ENCODE peak calls at places on chromosomes 5 and 9, in seven cellular contexts. S, E, B, G, P, V and A are unnamed samples.

GRCh38 chr9:100590481-100590880 is 12.6 kb downstream of the CAVIN4 start:
- DNase-seq in S (no peak), E (peak; percentile 83), B (no peak), G (no peak), P (no peak), V (no peak), A (peak; percentile 71)

GRCh38 chr9:135983745-135984710 is 22.9 kb upstream of the UBAC1 start:
- DNase-seq in S (no peak), E (no peak), B (no peak), G (no peak), P (no peak), V (peak; percentile 29), A (no peak)

GRCh38 chr9:125700791-125701190 is 6.2 kb downstream of the MAPKAP1 start:
- DNase-seq in S (no peak), E (peak; percentile 57), B (no peak), G (no peak), P (no peak), V (no peak), A (peak; percentile 57)

GRCh38 chr9:110468950-110469349 is 110.6 kb downstream of the SVEP1 start:
- DNase-seq in S (no peak), E (no peak), B (no peak), G (no peak), P (no peak), V (no peak), A (no peak)

GRCh38 chr5:7869474-7870136 is 657 bp downstream of the MTRR start:
- DNase-seq in S (peak; percentile 19), E (peak; percentile 55), B (no peak), G (peak; percentile 74), P (no peak), V (peak; percentile 32), A (no peak)

GRCh38 chr5:161660806-161661205 is 24.7 kb upstream of the GABRA6 start:
- DNase-seq in S (no peak), E (no peak), B (no peak), G (no peak), P (no peak), V (no peak), A (no peak)

GRCh38 chr5:99054972-99055371 is 126.2 kb upstream of the CHD1 start:
- DNase-seq in S (no peak), E (no peak), B (no peak), G (peak; percentile 30), P (no peak), V (no peak), A (no peak)

GRCh38 chr5:143588933-143589662 is 185.6 kb upstream of the NR3C1 start:
- DNase-seq in S (no peak), E (no peak), B (peak; percentile 14), G (peak; percentile 48), P (no peak), V (peak; percentile 49), A (no peak)

GRCh38 chr5:124648902-124649467 is 97.5 kb downstream of the ZNF608 start:
- DNase-seq in S (no peak), E (no peak), B (no peak), G (no peak), P (no peak), V (no peak), A (no peak)

GRCh38 chr9:2622361-2623045 is 916 bp downstream of the VLDLR start:
- DNase-seq in S (peak; percentile 66), E (peak; percentile 64), B (no peak), G (no peak), P (no peak), V (no peak), A (no peak)

GRCh38 chr5:140295414-140295813 is 7.5 kb downstream of the PFDN1 start:
- DNase-seq in S (peak; percentile 77), E (peak; percentile 95), B (peak; percentile 16), G (peak; percentile 45), P (no peak), V (peak; percentile 96), A (peak; percentile 93)

GRCh38 chr9:22044583-22044982 is 35.5 kb upstream of the CDKN2B start:
- DNase-seq in S (no peak), E (peak; percentile 89), B (no peak), G (no peak), P (no peak), V (peak; percentile 82), A (peak; percentile 93)

GRCh38 chr9:127910613-127911205 is 6.1 kb downstream of the ST6GALNAC4 start:
- DNase-seq in S (no peak), E (peak; percentile 81), B (no peak), G (no peak), P (no peak), V (no peak), A (peak; percentile 43)

GRCh38 chr9:79695531-79696218 is 123.9 kb downstream of the TLE4 start:
- DNase-seq in S (no peak), E (no peak), B (no peak), G (no peak), P (no peak), V (no peak), A (no peak)

GRCh38 chr5:98557921-98558320 is 215.5 kb upstream of the RGMB start:
- DNase-seq in S (no peak), E (no peak), B (no peak), G (no peak), P (no peak), V (peak; percentile 69), A (no peak)

GRCh38 chr5:115461093-115461492 is 83.5 kb downstream of the FEM1C start:
- DNase-seq in S (no peak), E (no peak), B (no peak), G (no peak), P (no peak), V (no peak), A (peak; percentile 71)

GRCh38 chr9:112545237-112545636 is 58.6 kb downstream of the KIAA1958 start:
- DNase-seq in S (no peak), E (no peak), B (no peak), G (no peak), P (no peak), V (no peak), A (no peak)

GRCh38 chr9:126955806-126956205 is 41.2 kb downstream of the RALGPS1 start:
- DNase-seq in S (no peak), E (no peak), B (no peak), G (no peak), P (no peak), V (no peak), A (no peak)

GRCh38 chr5:79285285-79285684 is 49.4 kb downstream of the JMY start:
- DNase-seq in S (no peak), E (no peak), B (no peak), G (no peak), P (no peak), V (no peak), A (no peak)

GRCh38 chr9:127187231-127187956 is 65.0 kb upstream of the ANGPTL2 start:
- DNase-seq in S (no peak), E (peak; percentile 98), B (peak; percentile 83), G (no peak), P (no peak), V (peak; percentile 90), A (peak; percentile 99)

GRCh38 chr5:82356808-82357671 is 78.9 kb upstream of the RPS23 start:
- DNase-seq in S (no peak), E (peak; percentile 64), B (peak; percentile 70), G (peak; percentile 18), P (no peak), V (peak; percentile 97), A (peak; percentile 97)

GRCh38 chr5:155625897-155626543 is 612.5 kb downstream of the KIF4B start:
- DNase-seq in S (no peak), E (no peak), B (no peak), G (no peak), P (no peak), V (no peak), A (no peak)

GRCh38 chr5:125549322-125549871 is 803.0 kb upstream of the ZNF608 start:
- DNase-seq in S (peak; percentile 21), E (peak; percentile 62), B (no peak), G (no peak), P (no peak), V (no peak), A (no peak)

GRCh38 chr9:89764217-89764616 is 159.4 kb downstream of the GADD45G start:
- DNase-seq in S (no peak), E (no peak), B (no peak), G (no peak), P (no peak), V (no peak), A (no peak)
- H3K4me3 ChIP-seq in S (no peak overlapping the region), E (no peak overlapping the region), B (no peak overlapping the region), G (no peak overlapping the region), P (no peak overlapping the region), V (no peak overlapping the region), A (no peak overlapping the region)

DNA sequence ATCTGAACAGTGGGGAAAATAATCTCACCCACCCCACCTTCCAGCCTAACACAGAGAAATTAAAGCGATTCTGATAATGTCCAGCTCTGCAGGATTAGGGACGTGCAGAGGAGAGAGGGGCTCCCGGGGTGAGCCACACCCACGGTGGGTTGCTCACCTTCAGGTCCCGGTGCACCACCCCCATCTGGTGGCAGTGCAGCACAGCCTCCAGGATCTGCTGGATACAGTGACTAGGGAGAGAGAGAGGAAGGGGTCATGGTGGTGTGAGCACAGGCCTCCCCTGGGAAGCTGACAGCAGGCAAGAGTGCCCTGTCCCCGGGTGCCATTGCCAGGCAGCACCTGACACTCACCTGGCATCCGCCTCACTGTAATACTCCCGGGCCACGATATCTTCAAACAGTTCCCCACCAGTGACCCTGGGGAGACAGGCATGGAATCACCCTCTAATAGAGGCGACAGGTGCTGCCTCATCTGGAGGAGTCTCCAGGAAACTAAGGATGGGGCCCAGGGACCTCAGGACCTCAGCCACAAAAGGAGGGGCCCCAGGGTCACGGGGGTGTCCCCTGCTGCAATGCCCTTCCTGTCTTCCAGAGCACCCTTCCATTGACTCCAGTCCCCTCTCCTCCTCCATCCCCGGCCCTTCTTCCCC is 33.0 kb downstream of the CAMK2A start:
- DNase-seq in S (peak; percentile 60), E (no peak), B (no peak), G (no peak), P (no peak), V (no peak), A (no peak)
- TF ChIP-seq CTCF in S (no peak), E (no peak), B (no peak), G (no peak), P (peak; percentile 44), V (peak; percentile 44), A (no peak)

GRCh38 chr5:173327948-173328895 is at the start of gene STC2:
- DNase-seq in S (peak; percentile 98), E (peak; percentile 98), B (peak; percentile 62), G (peak; percentile 25), P (peak; percentile 99), V (peak; percentile 98), A (peak; percentile 47)
- H3K4me3 ChIP-seq in S (peak within 1 kb of the TSS; percentile 73), E (peak within 1 kb of the TSS; percentile 95), B (peak within 1 kb of the TSS; percentile 37), G (peak within 1 kb of the TSS; percentile 35), P (peak within 1 kb of the TSS; percentile 87), V (peak within 1 kb of the TSS; percentile 75), A (peak within 1 kb of the TSS; percentile 58)

GRCh38 chr9:131838581-131839280 is 98.9 kb upstream of the RAPGEF1 start:
- DNase-seq in S (no peak), E (no peak), B (no peak), G (no peak), P (no peak), V (no peak), A (no peak)

GRCh38 chr9:131839281-131840084 is 99.6 kb upstream of the RAPGEF1 start:
- DNase-seq in S (no peak), E (peak; percentile 88), B (no peak), G (no peak), P (no peak), V (peak; percentile 74), A (peak; percentile 83)

GRCh38 chr9:131837316-131837715 is 97.4 kb upstream of the RAPGEF1 start:
- DNase-seq in S (peak; percentile 44), E (no peak), B (no peak), G (no peak), P (no peak), V (peak; percentile 23), A (no peak)

GRCh38 chr9:131836607-131837315 is 96.9 kb upstream of the RAPGEF1 start:
- DNase-seq in S (no peak), E (no peak), B (no peak), G (no peak), P (no peak), V (no peak), A (no peak)

GRCh38 chr9:131837836-131838235 is 98.0 kb upstream of the RAPGEF1 start:
- DNase-seq in S (no peak), E (no peak), B (no peak), G (no peak), P (no peak), V (no peak), A (no peak)
- TF ChIP-seq CTCF in S (no peak), E (no peak), B (no peak), G (no peak), P (no peak), V (no peak), A (no peak)